ENCODE peak calls at places on chromosomes 16 and 17, in four cellular contexts. D is lower lobe of right lung, N is IMR-90, H is left lung. Z is an unnamed sample.
A peak's percentile ranks its signal among the peaks of the same experiment; 100 is the strongest.

GRCh38 chr17:62109378-62109902 is 44.4 kb upstream of the MED13 start:
- DNase-seq in H (no peak), N (peak; percentile 60), D (peak; percentile 56), Z (no peak)

GRCh38 chr16:17302620-17303019 is 168.1 kb downstream of the XYLT1 start:
- DNase-seq in D (no peak), H (no peak), N (no peak), Z (no peak)

GRCh38 chr17:2794116-2794803 is 2.0 kb upstream of the RAP1GAP2 start:
- DNase-seq in H (no peak), D (no peak), N (no peak), Z (no peak)

GRCh38 chr17:11943759-11944347 is 53.4 kb downstream of the ZNF18 start:
- DNase-seq in H (no peak), N (no peak), D (no peak), Z (no peak)

GRCh38 chr17:34725008-34725407 is 145.6 kb downstream of the TMEM132E start:
- DNase-seq in N (no peak), D (no peak), H (no peak), Z (no peak)

GRCh38 chr16:84497836-84498610 is 6.4 kb downstream of the MEAK7 start:
- DNase-seq in N (no peak), D (no peak), H (no peak), Z (no peak)

GRCh38 chr17:27456681-27457404 is 595 bp downstream of the KSR1 start:
- DNase-seq in H (peak; percentile 84), N (no peak), D (no peak), Z (peak; percentile 83)

GRCh38 chr17:17350491-17351355 is 47.5 kb downstream of the NT5M start:
- DNase-seq in N (peak; percentile 54), H (no peak), D (no peak), Z (no peak)

GRCh38 chr17:49447603-49448325 is 33.1 kb upstream of the PHB1 start:
- DNase-seq in H (no peak), D (no peak), N (no peak), Z (peak; percentile 77)

GRCh38 chr17:82376042-82376730 is 4.6 kb downstream of the UTS2R start:
- DNase-seq in D (peak; percentile 25), H (peak; percentile 59), N (no peak), Z (peak; percentile 58)

GRCh38 chr16:49833055-49833454 is 22.9 kb downstream of the ZNF423 start:
- DNase-seq in H (no peak), N (no peak), D (peak; percentile 62), Z (peak; percentile 78)

GRCh38 chr17:66123163-66123562 is 68.8 kb downstream of the CEP112 start:
- DNase-seq in D (no peak), N (peak; percentile 38), H (no peak), Z (no peak)

GRCh38 chr16:85847681-85848601 is 48.4 kb downstream of the COX4I1 start:
- DNase-seq in D (no peak), N (no peak), H (no peak), Z (peak; percentile 65)

GRCh38 chr17:46979023-46979870 is at the start of gene RPRML:
- DNase-seq in D (peak; percentile 45), H (no peak), N (no peak), Z (peak; percentile 81)

GRCh38 chr16:12193688-12194087 is 217.2 kb downstream of the SNX29 start:
- DNase-seq in D (no peak), N (no peak), H (no peak), Z (no peak)

GRCh38 chr17:41061969-41062368 is 2.1 kb upstream of the KRTAP2-3 start:
- DNase-seq in N (peak; percentile 97), H (no peak), D (no peak), Z (no peak)

GRCh38 chr17:50151937-50152547 is 1.6 kb upstream of the PPP1R9B start:
- DNase-seq in N (peak; percentile 87), D (peak; percentile 88), H (peak; percentile 88), Z (peak; percentile 93)

GRCh38 chr17:27423651-27424050 is 32.6 kb upstream of the KSR1 start:
- DNase-seq in N (peak; percentile 51), D (no peak), H (no peak), Z (no peak)

GRCh38 chr16:12294471-12294870 is 317.9 kb downstream of the SNX29 start:
- DNase-seq in H (no peak), N (no peak), D (no peak), Z (no peak)

GRCh38 chr16:79451196-79451816 is 149.2 kb downstream of the MAF start:
- DNase-seq in N (no peak), D (no peak), H (no peak), Z (no peak)

GRCh38 chr16:20874088-20874581 is 26.0 kb downstream of the DCUN1D3 start:
- DNase-seq in D (no peak), N (no peak), H (no peak), Z (no peak)

GRCh38 chr16:20880867-20881866 is 19.0 kb downstream of the DCUN1D3 start:
- DNase-seq in N (no peak), H (no peak), D (no peak), Z (no peak)

GRCh38 chr16:20879175-20880053 is 20.7 kb downstream of the DCUN1D3 start:
- DNase-seq in H (no peak), D (no peak), N (peak; percentile 74), Z (no peak)

GRCh38 chr16:20875358-20875656 is 24.9 kb downstream of the DCUN1D3 start:
- DNase-seq in D (no peak), H (no peak), N (no peak), Z (no peak)

GRCh38 chr16:20878682-20879147 is 21.4 kb downstream of the DCUN1D3 start:
- DNase-seq in D (no peak), N (no peak), H (no peak), Z (no peak)
- H3K4me1 ChIP-seq in D (peaks cover 75% of the 10 kb centered on the region), N (peaks cover 15% of the 10 kb centered on the region), H (peaks cover 25% of the 10 kb centered on the region), Z (peaks cover 46% of the 10 kb centered on the region)

DNA sequence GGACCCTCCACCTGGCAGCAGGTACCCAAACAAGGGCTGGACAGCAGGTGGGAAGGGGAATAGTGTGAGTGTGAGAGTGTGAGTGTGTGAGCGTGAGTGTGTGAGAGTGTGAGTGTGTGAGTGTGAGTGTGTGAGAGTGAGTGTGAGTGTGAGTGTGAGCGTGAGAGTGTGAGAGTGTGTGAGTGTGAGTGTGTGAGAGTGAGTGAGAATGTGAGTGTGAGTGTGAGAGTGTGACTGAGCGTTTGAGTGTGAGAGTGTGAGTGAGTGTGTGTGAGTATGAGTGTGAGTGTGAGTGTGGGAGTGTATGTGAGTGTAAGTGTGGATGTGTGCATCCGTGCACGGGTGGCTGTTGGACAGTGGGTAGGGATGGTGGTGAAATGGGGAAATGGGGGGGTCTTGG is 352 bp downstream of the ADGRG1 start:
- DNase-seq in N (no peak), H (no peak), D (no peak), Z (no peak)
- H3K4me3 ChIP-seq in N (peak overlapping the region; percentile 20), H (peak overlapping the region; percentile 43), D (peak overlapping the region; percentile 50), Z (peak overlapping the region; percentile 88)

GRCh38 chr17:76537578-76538280 is at the start of gene CYGB:
- DNase-seq in D (peak; percentile 59), N (no peak), H (peak; percentile 80), Z (peak; percentile 80)
- H3K27ac ChIP-seq in D (peak within 1 kb of the TSS; percentile 73), N (peak within 1 kb of the TSS; percentile 1), H (peak within 1 kb of the TSS; percentile 33), Z (no peak within 1 kb of the TSS)

DNA sequence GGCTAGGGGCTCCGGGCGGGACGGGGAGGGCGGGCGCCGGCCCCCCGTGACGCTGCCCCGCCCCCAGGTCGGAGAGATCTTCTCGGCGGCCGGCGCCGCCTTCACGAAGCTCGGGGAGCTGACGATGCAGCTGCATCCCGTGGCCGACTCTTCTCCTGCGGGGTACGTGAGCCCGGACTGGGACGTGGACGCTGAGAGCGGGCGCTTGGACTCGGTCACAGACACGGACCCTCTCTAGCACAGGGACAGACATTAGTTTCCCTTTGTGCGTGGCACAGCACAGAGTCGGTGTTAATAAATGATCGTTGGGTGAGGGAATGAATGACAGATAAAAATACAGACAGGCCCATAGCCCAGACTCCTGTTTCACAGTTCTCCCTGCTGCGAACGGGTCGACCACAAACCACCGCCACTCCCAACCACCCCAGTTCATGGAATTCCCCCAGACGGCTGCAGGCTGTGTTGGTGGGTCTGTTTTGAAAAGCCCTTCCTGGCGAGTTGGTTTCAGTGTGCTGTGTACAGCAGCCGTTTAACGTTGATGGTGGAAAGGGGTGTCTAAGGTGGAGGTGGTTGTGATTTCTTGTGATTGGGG is 2.7 kb downstream of the RNASEK start:
- DNase-seq in H (no peak), D (no peak), N (peak; percentile 66), Z (no peak)
- H3K4me1 ChIP-seq in H (peaks cover 13% of the 10 kb centered on the region), D (peaks cover 61% of the 10 kb centered on the region), N (peaks cover 6% of the 10 kb centered on the region), Z (peaks cover 27% of the 10 kb centered on the region)

GRCh38 chr17:52159159-52159809 is 770 bp upstream of the CA10 start:
- DNase-seq in D (no peak), H (peak; percentile 37), N (no peak), Z (peak; percentile 64)
- H3K4me3 ChIP-seq in D (no peak overlapping the region), H (no peak overlapping the region), N (no peak overlapping the region), Z (peak overlapping the region; percentile 13)

DNA sequence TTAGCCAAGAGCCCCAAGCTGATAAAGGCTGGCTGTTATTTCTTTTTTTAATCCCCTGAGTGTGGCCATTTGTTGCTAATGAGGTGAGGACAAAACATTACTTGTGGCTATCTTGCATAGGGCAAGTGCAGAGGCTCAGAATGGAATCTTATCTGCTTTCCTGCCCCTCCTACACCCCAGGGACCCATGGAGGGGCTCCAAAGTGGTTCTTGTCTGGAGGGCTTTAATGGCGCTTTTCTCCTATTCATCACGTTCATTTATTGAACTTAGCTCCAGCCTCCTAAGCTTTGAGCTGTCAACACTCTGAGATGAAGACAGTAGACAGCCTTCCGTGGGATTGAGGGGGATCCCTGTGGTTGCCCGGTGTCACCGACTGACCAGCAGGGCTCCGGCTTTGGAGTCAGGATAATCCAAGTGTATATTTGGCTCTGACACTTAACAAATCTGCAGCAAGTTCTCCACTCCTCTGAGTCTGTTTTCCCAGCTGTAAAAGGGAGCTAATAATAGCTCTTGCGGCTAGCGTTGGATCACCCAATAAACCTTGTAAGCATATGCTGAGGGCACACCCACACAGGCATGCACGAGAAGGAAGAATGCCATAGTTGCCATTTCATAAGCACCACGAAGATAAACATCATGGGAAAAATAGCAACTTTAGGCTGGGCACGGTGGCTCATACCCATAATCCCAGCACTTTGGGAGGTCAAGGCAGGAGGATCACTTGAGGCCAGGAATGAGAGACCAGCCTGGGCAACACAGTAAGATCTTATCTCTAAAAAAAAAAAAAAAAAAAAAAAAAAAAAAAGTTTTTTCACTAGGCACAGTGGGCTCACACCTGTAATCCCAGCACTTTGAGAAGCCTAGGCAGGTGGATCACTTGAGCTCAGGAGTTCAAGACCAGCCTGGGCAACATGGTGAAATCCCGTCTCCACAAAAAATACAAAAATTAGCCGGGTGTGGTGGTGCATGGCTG is 44.8 kb downstream of the MYH11 start:
- DNase-seq in N (peak; percentile 86), H (no peak), D (no peak), Z (no peak)
- H3K27ac ChIP-seq in N (no peak overlapping the region), H (no peak overlapping the region), D (no peak overlapping the region), Z (no peak overlapping the region)

GRCh38 chr17:19948100-19948943 is 29.3 kb downstream of the AKAP10 start:
- DNase-seq in D (no peak), H (no peak), N (no peak), Z (no peak)
- H3K4me1 ChIP-seq in D (peaks cover 30% of the 10 kb centered on the region), H (peaks cover 6% of the 10 kb centered on the region), N (peaks cover 1% of the 10 kb centered on the region), Z (peaks cover 4% of the 10 kb centered on the region)

GRCh38 chr16:53821487-53821886 is 117.5 kb downstream of the FTO start:
- DNase-seq in N (peak; percentile 42), H (no peak), D (no peak), Z (no peak)

GRCh38 chr16:53817117-53817516 is 113.2 kb downstream of the FTO start:
- DNase-seq in N (peak; percentile 96), H (no peak), D (no peak), Z (no peak)

GRCh38 chr16:53816211-53816610 is 112.3 kb downstream of the FTO start:
- DNase-seq in D (no peak), N (no peak), H (no peak), Z (no peak)

GRCh38 chr16:53814791-53815190 is 110.8 kb downstream of the FTO start:
- DNase-seq in D (no peak), H (no peak), N (no peak), Z (no peak)

GRCh38 chr16:53817812-53818211 is 113.9 kb downstream of the FTO start:
- DNase-seq in H (no peak), N (peak; percentile 44), D (no peak), Z (no peak)
- H3K4me3 ChIP-seq in H (no peak overlapping the region), N (no peak overlapping the region), D (no peak overlapping the region), Z (no peak overlapping the region)